ENCODE peak calls at places on chromosomes 12 and 14, in nine cellular contexts. R is A549, S is transverse colon, V is SK-N-SH, E is sigmoid colon, J is tibial nerve, A is stomach, K is suprapubic skin, I is H1. P is an unnamed sample.

GRCh38 chr12:111650912-111651311 is 34.8 kb downstream of the BRAP start:
- DNase-seq in K (no peak), A (no peak), J (no peak), S (no peak), E (no peak), I (no peak), V (no peak), R (no peak), P (no peak)

GRCh38 chr14:32939254-32940065 is 781 bp downstream of the NPAS3 start:
- DNase-seq in I (peak), S (peak), J (peak), R (no peak), V (peak), E (peak), K (peak), A (peak), P (peak)

GRCh38 chr12:68804654-68805591 is 3.1 kb upstream of the MDM2 start:
- DNase-seq in E (no peak), K (no peak), I (peak), R (no peak), V (no peak), S (no peak), A (no peak), J (no peak), P (no peak)

GRCh38 chr14:73862480-73862879 is 10.8 kb downstream of the PTGR2 start:
- DNase-seq in J (no peak), V (no peak), R (no peak), K (no peak), E (no peak), S (no peak), I (no peak), A (no peak), P (no peak)

GRCh38 chr12:123780956-123781355 is 18.9 kb downstream of the DNAH10 start:
- DNase-seq in A (no peak), E (no peak), I (no peak), K (no peak), S (no peak), V (no peak), J (no peak), R (no peak), P (no peak)

GRCh38 chr12:66129934-66130266 is 650 bp downstream of the LLPH start:
- DNase-seq in J (no peak), A (no peak), V (peak), R (peak), I (no peak), S (no peak), K (no peak), E (no peak), P (no peak)

GRCh38 chr14:59098377-59098776 is 90.1 kb upstream of the DAAM1 start:
- DNase-seq in J (no peak), S (no peak), R (peak), E (no peak), K (no peak), A (no peak), V (no peak), I (no peak), P (no peak)

GRCh38 chr12:52217223-52217622 is 15.8 kb upstream of the KRT7 start:
- DNase-seq in S (peak), V (no peak), I (no peak), A (peak), K (peak), E (peak), R (no peak), J (no peak), P (peak)

DNA sequence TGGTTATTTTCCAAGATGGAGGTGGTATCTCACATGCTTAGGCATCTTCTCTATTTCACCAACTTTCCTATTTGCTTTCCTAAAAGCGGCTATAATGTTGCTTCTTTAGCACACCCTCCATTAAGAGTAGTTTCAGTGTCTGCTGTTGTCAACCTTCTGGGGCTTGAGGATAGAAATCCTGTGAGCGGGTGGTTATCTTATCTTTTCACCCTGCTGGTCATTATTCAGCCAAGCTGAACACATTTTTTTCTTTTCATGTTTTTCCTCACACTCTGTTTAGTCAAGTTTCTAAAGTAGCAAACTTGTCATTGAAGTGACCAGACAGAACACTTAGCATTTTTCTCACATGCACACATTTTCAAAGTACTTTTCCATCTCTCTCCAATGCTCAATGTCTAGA is 104.5 kb downstream of the SLC8A3 start:
- DNase-seq in S (no peak), E (no peak), A (no peak), R (no peak), I (no peak), V (no peak), J (no peak), K (no peak), P (no peak)
- TF ChIP-seq EP300 in S (no peak), E (no peak), A (no peak), R (no peak), I (no peak), V (no peak), J (no peak), K (no peak), P (no peak)

GRCh38 chr12:53809005-53809404 is 57.2 kb upstream of the CISTR start:
- DNase-seq in R (no peak), K (no peak), S (no peak), E (no peak), J (no peak), V (no peak), I (no peak), A (no peak), P (no peak)
- TF ChIP-seq CTCF in R (no peak), K (no peak), S (no peak), E (no peak), J (no peak), V (no peak), I (no peak), A (no peak), P (no peak)

GRCh38 chr12:10363665-10363921 is 26.2 kb downstream of the KLRK1 start:
- DNase-seq in A (no peak), R (no peak), I (no peak), S (no peak), K (no peak), E (no peak), J (no peak), V (no peak), P (no peak)

GRCh38 chr12:10363922-10364838 is 25.7 kb downstream of the KLRK1 start:
- DNase-seq in A (peak), S (peak), K (no peak), V (no peak), J (no peak), I (no peak), E (peak), R (peak), P (peak)

GRCh38 chr12:10366875-10367274 is 23.0 kb downstream of the KLRK1 start:
- DNase-seq in I (no peak), K (no peak), V (no peak), E (no peak), J (no peak), R (no peak), A (no peak), S (no peak), P (no peak)

GRCh38 chr12:10364839-10365681 is 24.8 kb downstream of the KLRK1 start:
- DNase-seq in A (peak), S (peak), K (no peak), I (no peak), R (peak), E (peak), J (no peak), V (peak), P (peak)

DNA sequence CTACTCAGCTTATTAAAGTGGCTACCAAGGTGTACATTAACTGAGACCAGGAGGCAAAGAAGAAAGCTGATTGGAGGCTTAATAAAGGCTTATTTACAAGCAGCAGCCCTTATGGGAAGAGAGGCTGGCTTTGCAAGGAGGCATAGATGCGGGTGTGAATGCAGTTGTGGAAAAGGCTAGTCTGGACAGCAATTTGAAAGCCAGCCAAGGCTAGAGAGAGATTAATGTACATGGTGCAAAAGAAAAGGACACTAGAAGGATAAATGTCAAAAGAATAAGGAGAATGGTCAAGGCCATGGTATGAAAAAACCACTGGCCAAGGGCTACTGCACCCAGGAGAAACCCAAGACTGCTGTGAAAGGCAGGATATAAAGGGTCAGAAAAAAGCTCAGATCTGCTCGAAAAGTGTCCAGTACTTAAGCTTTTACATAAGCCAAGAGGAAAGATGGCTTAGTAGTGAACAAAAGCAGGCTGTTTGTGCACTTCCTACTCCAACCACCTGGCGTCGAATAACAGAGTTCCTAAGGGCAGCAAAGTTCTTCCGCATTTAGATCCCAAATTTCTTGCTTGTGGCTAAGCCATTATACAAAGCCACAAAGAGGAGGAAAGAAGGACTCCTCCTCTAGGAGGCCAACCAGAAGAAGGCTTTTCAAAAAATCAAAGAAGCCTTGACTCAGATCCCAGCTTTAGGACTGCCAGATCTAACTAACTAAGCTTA is 24.0 kb downstream of the KLRK1 start:
- DNase-seq in I (no peak), E (no peak), J (no peak), K (no peak), S (no peak), A (no peak), V (no peak), R (no peak), P (no peak)
- TF ChIP-seq EP300 in I (no peak), E (no peak), J (no peak), K (no peak), S (no peak), A (no peak), V (no peak), R (no peak), P (no peak)

GRCh38 chr14:69303086-69303485 is 43.1 kb downstream of the GALNT16 start:
- DNase-seq in S (no peak), R (no peak), K (peak), I (peak), A (no peak), V (no peak), J (no peak), E (peak), P (no peak)

GRCh38 chr14:69298131-69299071 is 38.4 kb downstream of the GALNT16 start:
- DNase-seq in E (no peak), A (no peak), S (no peak), I (peak), V (no peak), R (no peak), J (no peak), K (no peak), P (peak)

GRCh38 chr14:69299286-69300035 is 39.5 kb downstream of the GALNT16 start:
- DNase-seq in K (no peak), J (no peak), A (no peak), I (peak), E (no peak), R (no peak), V (no peak), S (no peak), P (peak)

DNA sequence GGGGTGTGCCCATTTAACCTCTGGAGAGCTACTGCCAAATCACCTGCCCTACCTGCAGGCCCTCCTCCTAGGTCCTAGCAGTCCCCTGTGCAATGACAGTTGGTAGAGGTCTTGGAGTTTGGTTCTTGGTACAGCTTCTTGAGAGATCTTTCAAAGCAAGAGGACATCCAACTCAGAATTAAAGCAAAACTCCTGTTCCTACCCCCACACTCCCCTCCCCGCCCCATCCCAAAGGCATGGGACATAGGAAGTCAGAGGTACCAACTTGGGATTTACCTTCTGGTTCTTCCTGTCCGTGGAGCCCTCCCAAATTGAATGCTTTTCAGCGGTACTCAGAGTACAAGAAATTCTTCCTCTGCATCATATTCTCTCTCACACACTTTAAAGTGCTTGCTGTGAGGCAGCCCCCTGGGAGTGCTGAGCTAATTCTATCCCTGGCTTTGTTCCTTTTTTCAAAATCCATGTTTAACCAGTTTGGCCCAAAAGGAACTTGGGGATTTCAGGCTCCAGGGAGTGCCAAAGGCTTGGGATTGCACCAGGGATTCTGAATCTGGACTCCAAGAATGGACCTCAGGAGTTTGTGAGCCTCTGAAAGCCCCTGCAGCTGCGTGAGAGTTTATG is 40.8 kb downstream of the GALNT16 start:
- DNase-seq in R (no peak), J (no peak), E (no peak), V (no peak), I (peak), K (no peak), A (no peak), S (no peak), P (peak)
- TF ChIP-seq CTCF in R (no peak), J (no peak), E (no peak), V (no peak), I (no peak), K (no peak), A (no peak), S (no peak), P (no peak)

GRCh38 chr12:45234134-45234865 is 18.4 kb downstream of the ANO6 start:
- DNase-seq in J (no peak), R (peak), A (no peak), S (no peak), V (peak), I (no peak), K (no peak), E (peak), P (peak)
- TF ChIP-seq EP300 in J (no peak), R (no peak), A (no peak), S (peak), V (peak), I (peak), K (no peak), E (peak), P (peak)

DNA sequence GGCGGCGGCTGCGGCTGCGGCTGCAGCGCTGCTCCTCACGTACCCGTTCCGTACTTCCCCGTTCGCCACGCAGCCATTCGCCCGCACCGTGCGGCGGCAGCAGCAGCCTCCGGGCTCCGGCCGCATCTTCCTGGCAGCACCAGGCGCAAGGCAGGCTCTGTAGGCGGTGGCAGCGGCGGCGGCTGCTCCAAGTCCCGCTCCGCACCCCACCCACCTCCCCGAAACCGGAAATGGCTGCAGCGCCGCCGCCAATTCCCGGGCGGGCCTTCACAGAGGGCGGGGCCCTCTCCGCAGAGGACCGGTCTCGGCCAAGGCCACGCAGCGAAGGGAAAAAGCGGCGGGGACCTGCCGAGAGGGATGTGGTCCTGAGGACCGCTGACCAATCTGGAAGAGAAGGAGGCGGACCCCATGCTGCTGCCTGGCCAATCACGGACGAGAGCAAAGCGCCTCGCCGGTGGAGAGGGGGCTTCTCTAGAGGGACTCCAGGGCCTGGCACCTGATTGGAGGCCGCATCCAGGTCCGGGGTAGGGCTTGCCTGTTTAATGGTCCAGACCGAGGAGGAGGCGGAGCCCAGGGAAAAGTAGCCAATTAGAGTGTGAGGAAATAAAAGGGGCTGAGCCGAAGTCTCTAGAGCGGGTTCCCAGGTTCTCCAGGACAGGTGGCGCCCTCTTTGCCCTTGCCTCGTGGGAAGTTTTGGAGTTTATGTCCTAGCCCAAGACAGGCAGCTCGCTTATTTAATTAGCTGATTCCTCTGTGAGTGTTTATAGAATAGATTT is at the start of gene SPTLC2:
- DNase-seq in R (peak), V (peak), J (peak), E (peak), I (peak), A (peak), K (peak), S (peak), P (peak)
- TF ChIP-seq CTCF in R (peak), V (peak), J (no peak), E (no peak), I (no peak), A (no peak), K (no peak), S (no peak), P (no peak)